ENCODE peak calls at places on chromosome 2, in eight cellular contexts. R, W, J, L, H, A, K and O are unnamed samples.

GRCh38 chr2:222424729-222425671 is 657 bp downstream of the SGPP2 start:
- DNase-seq in W (peak; percentile 76), A (no peak), J (peak; percentile 11), K (no peak), L (no peak), R (peak; percentile 53), H (peak; percentile 16), O (no peak)

GRCh38 chr2:99404039-99404799 is 67.0 kb downstream of the EIF5B start:
- DNase-seq in R (no peak), L (no peak), A (no peak), H (no peak), K (no peak), J (no peak), W (no peak), O (no peak)

GRCh38 chr2:174597347-174598047 is at the start of gene WIPF1:
- DNase-seq in R (no peak), A (no peak), J (no peak), L (no peak), H (no peak), K (no peak), W (peak; percentile 75), O (no peak)

GRCh38 chr2:171141320-171141719 is 19.4 kb downstream of the TLK1 start:
- DNase-seq in K (no peak), J (no peak), A (no peak), L (no peak), H (no peak), W (no peak), R (no peak), O (no peak)

GRCh38 chr2:28338754-28339325 is 53.8 kb upstream of the FOSL2 start:
- DNase-seq in J (no peak), R (peak; percentile 37), A (no peak), H (no peak), L (no peak), K (no peak), W (no peak), O (no peak)

GRCh38 chr2:40028792-40029488 is 249.9 kb upstream of the THUMPD2 start:
- DNase-seq in H (no peak), J (no peak), L (no peak), K (no peak), W (no peak), R (no peak), A (no peak), O (peak; percentile 54)

GRCh38 chr2:178280261-178280852 is 86.0 kb downstream of the OSBPL6 start:
- DNase-seq in L (peak; percentile 14), R (no peak), W (no peak), K (peak; percentile 27), A (no peak), J (peak; percentile 63), H (no peak), O (no peak)

GRCh38 chr2:228048838-228049490 is 132.5 kb downstream of the SPHKAP start:
- DNase-seq in J (peak; percentile 66), L (peak; percentile 15), K (no peak), H (peak; percentile 9), A (peak; percentile 31), W (no peak), R (no peak), O (peak; percentile 48)